ENCODE peak calls at places on chromosomes 13 and 19, in four cellular contexts. A, Z, D and Y are unnamed samples.

GRCh38 chr19:49092686-49093085 is 7.4 kb downstream of the SNRNP70 start:
- DNase-seq in Z (no peak), D (no peak), A (no peak), Y (no peak)

GRCh38 chr13:23469901-23470525 is 36.5 kb upstream of the SACS start:
- DNase-seq in A (no peak), D (no peak), Z (no peak), Y (no peak)

GRCh38 chr13:74850893-74851292 is 631.1 kb downstream of the TBC1D4 start:
- DNase-seq in A (no peak), D (no peak), Z (no peak), Y (no peak)

GRCh38 chr19:16226184-16226591 is 28.5 kb downstream of the AP1M1 start:
- DNase-seq in A (no peak), Z (no peak), D (no peak), Y (no peak)

GRCh38 chr13:94711561-94712286 is 621 bp downstream of the SOX21 start:
- DNase-seq in Z (no peak), D (peak), A (no peak), Y (no peak)

GRCh38 chr13:41835871-41836270 is 125.0 kb downstream of the VWA8 start:
- DNase-seq in Z (no peak), A (no peak), D (peak), Y (no peak)

GRCh38 chr13:99386911-99387788 is 80.0 kb upstream of the GPR183 start:
- DNase-seq in Z (peak), A (peak), D (peak), Y (peak)

GRCh38 chr13:34942732-34943674 is 933 bp downstream of the NBEA start:
- DNase-seq in A (no peak), Z (no peak), D (peak), Y (peak)

GRCh38 chr19:7917292-7918061 is 2.7 kb upstream of the SNAPC2 start:
- DNase-seq in Z (no peak), D (peak), A (no peak), Y (no peak)

GRCh38 chr19:50548191-50549058 is 19.8 kb downstream of the LRRC4B start:
- DNase-seq in D (no peak), A (no peak), Z (no peak), Y (no peak)

GRCh38 chr19:32063601-32064000 is 281.8 kb upstream of the ZNF507 start:
- DNase-seq in A (no peak), D (no peak), Z (no peak), Y (no peak)

GRCh38 chr19:55495646-55496349 is 7.6 kb downstream of the SSC5D start:
- DNase-seq in D (no peak), A (no peak), Z (no peak), Y (no peak)

GRCh38 chr19:9165256-9165655 is 13.5 kb upstream of the OR7D2 start:
- DNase-seq in A (no peak), D (no peak), Z (no peak), Y (no peak)

GRCh38 chr19:44111910-44112463 is 1.2 kb upstream of the ZNF225 start:
- DNase-seq in A (no peak), Z (no peak), D (peak), Y (no peak)

GRCh38 chr13:58324130-58324529 is 692.6 kb downstream of the PCDH17 start:
- DNase-seq in Z (no peak), A (no peak), D (no peak), Y (no peak)

GRCh38 chr13:33153421-33154381 is 131.9 kb downstream of the STARD13 start:
- DNase-seq in D (no peak), A (peak), Z (no peak), Y (no peak)

GRCh38 chr19:15197275-15198005 is 3.4 kb downstream of the NOTCH3 start:
- DNase-seq in A (no peak), D (peak), Z (no peak), Y (no peak)

GRCh38 chr13:41459754-41460111 is 2.4 kb downstream of the RGCC start:
- DNase-seq in Z (no peak), D (no peak), A (no peak), Y (no peak)

GRCh38 chr19:11204943-11205349 is 7.6 kb upstream of the KANK2 start:
- DNase-seq in D (peak), Z (peak), A (no peak), Y (no peak)

GRCh38 chr19:58434217-58434616 is 5.7 kb downstream of the ZNF132 start:
- DNase-seq in A (no peak), Z (no peak), D (no peak), Y (no peak)

GRCh38 chr13:77894743-77895142 is 23.9 kb downstream of the EDNRB start:
- DNase-seq in D (no peak), A (no peak), Z (no peak), Y (no peak)

GRCh38 chr19:18202759-18203407 is 959 bp downstream of the RAB3A start:
- DNase-seq in A (no peak), D (peak), Z (no peak), Y (no peak)

GRCh38 chr13:65613004-65613403 is 1617.1 kb downstream of the PCDH9 start:
- DNase-seq in D (no peak), Z (no peak), A (peak), Y (peak)

DNA sequence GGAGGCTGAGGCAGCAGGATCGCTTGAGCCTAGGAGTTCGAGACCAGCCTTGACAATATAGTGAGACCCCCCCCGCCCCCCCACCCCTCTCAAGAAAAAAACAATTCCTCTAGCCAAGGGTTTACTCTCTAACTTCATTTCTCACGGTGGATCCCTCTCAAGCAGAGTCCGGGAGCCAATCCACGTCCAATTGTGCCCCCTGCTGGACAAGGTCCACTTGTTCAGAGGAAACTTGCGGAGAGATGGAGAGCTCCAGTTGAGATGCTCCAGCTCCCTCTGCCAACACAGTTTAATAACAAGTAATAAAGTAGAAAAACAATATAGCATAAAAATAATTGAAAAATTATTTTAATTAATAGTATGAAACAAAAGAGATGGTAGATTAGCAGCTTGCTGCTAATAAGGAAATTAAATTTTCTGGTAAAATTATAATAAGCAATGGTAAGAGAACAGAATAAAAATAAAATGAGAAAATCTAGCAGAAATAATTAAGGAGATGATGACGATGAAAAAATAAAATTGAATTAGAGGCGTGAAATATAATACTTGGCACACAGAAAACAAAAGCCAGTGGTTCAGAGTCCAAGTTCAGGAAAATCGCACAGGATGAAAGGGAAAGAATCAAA is 14.5 kb upstream of the SIGLEC14 start:
- DNase-seq in D (peak), Z (no peak), A (peak), Y (peak)
- TF ChIP-seq FOXM1 in D (no peak), Z (no peak), A (no peak), Y (no peak)

DNA sequence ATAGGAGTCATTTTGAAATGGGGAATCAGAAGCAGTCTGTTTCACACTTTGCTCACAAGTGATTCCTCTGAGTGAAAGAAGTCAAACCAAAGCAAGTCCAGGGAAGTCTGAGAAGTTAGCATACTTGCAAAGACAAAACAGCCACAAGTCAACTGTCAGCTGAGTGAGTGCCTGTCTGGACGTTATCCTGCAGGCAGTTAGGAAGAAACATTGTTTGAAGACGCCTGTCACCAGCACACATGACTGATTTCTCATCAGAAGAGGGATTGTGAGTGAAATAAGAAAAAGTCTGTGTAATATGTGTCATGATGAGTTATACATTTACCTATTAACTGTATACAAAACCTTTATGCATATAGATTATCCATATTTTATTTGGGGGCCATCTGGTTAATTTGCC is 153.6 kb downstream of the KCNRG start:
- DNase-seq in Z (no peak), A (no peak), D (no peak), Y (no peak)
- TF ChIP-seq FOXM1 in Z (no peak), A (no peak), D (no peak), Y (no peak)

GRCh38 chr19:47110521-47111080 is 3.0 kb downstream of the ZC3H4 start:
- DNase-seq in A (no peak), D (no peak), Z (no peak), Y (peak)
- TF ChIP-seq FOXM1 in A (no peak), D (no peak), Z (no peak), Y (no peak)

GRCh38 chr13:112057736-112058518 is 9.0 kb upstream of the SOX1 start:
- DNase-seq in Z (no peak), A (no peak), D (no peak), Y (peak)
- TF ChIP-seq FOXM1 in Z (no peak), A (no peak), D (no peak), Y (no peak)

GRCh38 chr13:111956261-111957151 is 110.4 kb upstream of the SOX1 start:
- DNase-seq in Z (no peak), D (no peak), A (no peak), Y (no peak)
- TF ChIP-seq FOXM1 in Z (no peak), D (no peak), A (no peak), Y (no peak)

DNA sequence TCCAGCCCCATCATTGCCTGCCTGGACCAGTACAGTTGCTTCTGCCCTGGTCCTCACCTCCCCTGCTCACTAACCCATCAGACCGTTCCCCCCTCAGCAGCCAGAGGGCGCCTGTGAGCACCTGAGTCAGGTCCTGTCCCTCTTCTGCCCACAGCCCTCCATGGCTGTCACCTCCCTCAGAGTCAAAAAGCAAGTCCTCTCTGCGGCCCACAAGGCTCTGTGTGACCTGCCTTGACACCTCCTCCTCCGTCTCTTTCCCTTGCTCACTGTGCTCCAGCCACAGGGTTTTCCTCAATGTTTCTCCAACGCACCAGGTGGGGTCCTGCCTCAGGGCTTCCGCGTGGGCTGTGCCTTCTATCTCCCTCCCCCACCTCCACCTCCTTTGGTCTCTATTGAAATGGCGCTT is 29.4 kb upstream of the PTPRS start:
- DNase-seq in Z (no peak), A (peak), D (peak), Y (peak)
- TF ChIP-seq FOXM1 in Z (no peak), A (no peak), D (no peak), Y (no peak)

DNA sequence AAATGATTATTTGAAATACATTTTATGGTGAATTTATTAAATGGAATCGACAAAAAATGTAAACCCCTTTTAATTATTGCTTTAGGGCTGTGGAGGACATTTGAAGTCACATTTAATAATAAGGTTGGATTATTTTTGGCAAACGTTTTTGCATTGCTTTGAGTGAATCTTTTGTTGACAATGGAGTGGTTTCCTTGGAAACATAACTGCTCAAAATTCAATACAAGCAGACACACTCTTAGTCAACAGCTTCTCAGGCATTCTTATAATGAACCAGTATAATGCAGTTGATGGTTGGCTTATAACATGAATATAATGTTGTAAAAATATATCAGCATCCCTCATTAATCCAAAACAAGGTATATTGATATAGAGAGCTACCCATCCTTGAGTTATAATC is 104.6 kb downstream of the DCLK1 start:
- DNase-seq in A (no peak), Z (no peak), D (no peak), Y (no peak)
- TF ChIP-seq FOXM1 in A (no peak), Z (no peak), D (no peak), Y (no peak)

DNA sequence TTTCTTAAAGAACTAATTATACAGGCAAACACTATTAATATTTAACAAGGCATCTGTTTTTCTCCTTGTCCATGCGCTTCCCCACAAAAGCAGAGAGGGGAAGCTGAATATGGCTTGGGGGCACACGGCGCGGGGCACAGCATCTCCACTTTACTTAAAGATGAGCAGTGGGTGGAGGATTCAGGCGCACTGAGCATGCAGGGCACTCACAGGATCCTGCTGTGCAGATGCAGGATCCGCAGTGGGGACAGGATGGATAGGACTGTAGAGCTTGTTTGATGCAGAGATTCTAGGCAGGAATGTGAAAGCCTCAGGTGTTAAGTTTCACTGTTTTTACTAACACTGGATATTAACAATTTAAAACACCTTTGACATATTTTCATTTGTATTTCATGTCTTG is 43.3 kb downstream of the ATP11A start:
- DNase-seq in D (peak), A (no peak), Z (no peak), Y (no peak)
- TF ChIP-seq FOXM1 in D (no peak), A (no peak), Z (no peak), Y (no peak)

GRCh38 chr19:2359992-2360875 is at the start of gene TMPRSS9:
- DNase-seq in D (peak), Z (no peak), A (no peak), Y (no peak)
- TF ChIP-seq FOXM1 in D (no peak), Z (no peak), A (no peak), Y (no peak)